ENCODE peak calls at places on chromosomes 3 and 15, in five cellular contexts. One of them, this sample, is unnamed.

GRCh38 chr15:29883126-29883525 is 60.9 kb upstream of the TJP1 start:
- DNase-seq in IMR-90: peak
- DNase-seq in H9: peak
- DNase-seq in mesenchymal stem cell: peak
- DNase-seq in mesendoderm: peak
- DNase-seq in this sample: peak

GRCh38 chr3:126083511-126083912 is 412 bp downstream of the SLC41A3 start:
- DNase-seq in mesenchymal stem cell: peak
- DNase-seq in H9: peak
- DNase-seq in IMR-90: peak
- DNase-seq in mesendoderm: peak
- DNase-seq in this sample: peak

GRCh38 chr3:137217733-137218132 is 259.9 kb downstream of the IL20RB start:
- DNase-seq in mesendoderm: peak
- DNase-seq in H9: peak
- DNase-seq in mesenchymal stem cell: no peak
- DNase-seq in IMR-90: no peak
- DNase-seq in this sample: no peak

GRCh38 chr15:77633134-77633912 is 611 bp upstream of the LINGO1 start:
- DNase-seq in mesendoderm: peak
- DNase-seq in H9: peak
- DNase-seq in IMR-90: peak
- DNase-seq in mesenchymal stem cell: peak
- DNase-seq in this sample: peak

GRCh38 chr15:62958944-62959343 is 83.6 kb upstream of the TPM1 start:
- DNase-seq in IMR-90: no peak
- DNase-seq in mesenchymal stem cell: no peak
- DNase-seq in mesendoderm: no peak
- DNase-seq in H9: no peak
- DNase-seq in this sample: no peak

GRCh38 chr3:38960953-38961622 is 90.7 kb downstream of the SCN11A start:
- DNase-seq in IMR-90: peak
- DNase-seq in mesendoderm: peak
- DNase-seq in mesenchymal stem cell: peak
- DNase-seq in H9: peak
- DNase-seq in this sample: peak

GRCh38 chr3:144770291-144770690 is 798.7 kb downstream of the DIPK2A start:
- DNase-seq in H9: no peak
- DNase-seq in IMR-90: no peak
- DNase-seq in mesendoderm: no peak
- DNase-seq in mesenchymal stem cell: no peak
- DNase-seq in this sample: no peak

GRCh38 chr3:162337630-162338029 is 841.0 kb downstream of the OTOL1 start:
- DNase-seq in H9: no peak
- DNase-seq in IMR-90: peak
- DNase-seq in mesenchymal stem cell: no peak
- DNase-seq in mesendoderm: no peak
- DNase-seq in this sample: no peak

GRCh38 chr3:170865209-170866094 is 4.5 kb downstream of the RPL22L1 start:
- DNase-seq in mesendoderm: peak
- DNase-seq in H9: no peak
- DNase-seq in mesenchymal stem cell: no peak
- DNase-seq in IMR-90: no peak
- DNase-seq in this sample: no peak

GRCh38 chr15:82117296-82117695 is 71.5 kb upstream of the MEX3B start:
- DNase-seq in mesenchymal stem cell: no peak
- DNase-seq in mesendoderm: no peak
- DNase-seq in IMR-90: no peak
- DNase-seq in H9: no peak
- DNase-seq in this sample: no peak

GRCh38 chr15:41971089-41971892 is 1.1 kb downstream of the EHD4 start:
- DNase-seq in mesenchymal stem cell: peak
- DNase-seq in IMR-90: peak
- DNase-seq in H9: peak
- DNase-seq in mesendoderm: peak
- DNase-seq in this sample: peak

GRCh38 chr3:59559721-59560514 is 510.1 kb upstream of the CFAP20DC start:
- DNase-seq in mesenchymal stem cell: peak
- DNase-seq in H9: no peak
- DNase-seq in IMR-90: peak
- DNase-seq in mesendoderm: peak
- DNase-seq in this sample: no peak

GRCh38 chr3:20145874-20146273 is 40.1 kb downstream of the SGO1 start:
- DNase-seq in mesenchymal stem cell: peak
- DNase-seq in H9: no peak
- DNase-seq in mesendoderm: no peak
- DNase-seq in IMR-90: no peak
- DNase-seq in this sample: no peak

GRCh38 chr3:94412966-94413720 is 350.3 kb downstream of the NSUN3 start:
- DNase-seq in IMR-90: no peak
- DNase-seq in mesenchymal stem cell: no peak
- DNase-seq in mesendoderm: peak
- DNase-seq in H9: peak
- DNase-seq in this sample: no peak

GRCh38 chr3:24683511-24684384 is 189.1 kb upstream of the THRB start:
- DNase-seq in IMR-90: peak
- DNase-seq in H9: no peak
- DNase-seq in mesenchymal stem cell: peak
- DNase-seq in mesendoderm: peak
- DNase-seq in this sample: peak

GRCh38 chr3:172038823-172039222 is 555 bp upstream of the FNDC3B start:
- DNase-seq in mesenchymal stem cell: peak
- DNase-seq in mesendoderm: peak
- DNase-seq in IMR-90: peak
- DNase-seq in H9: peak
- DNase-seq in this sample: no peak

GRCh38 chr3:171323934-171324535 is 136.2 kb downstream of the TNIK start:
- DNase-seq in mesendoderm: no peak
- DNase-seq in H9: no peak
- DNase-seq in mesenchymal stem cell: peak
- DNase-seq in IMR-90: peak
- DNase-seq in this sample: no peak

GRCh38 chr15:80694624-80695098 is 449 bp upstream of the ABHD17C start:
- DNase-seq in H9: peak
- DNase-seq in IMR-90: peak
- DNase-seq in mesenchymal stem cell: peak
- DNase-seq in mesendoderm: peak
- DNase-seq in this sample: no peak

GRCh38 chr15:70437089-70437488 is 326.3 kb downstream of the UACA start:
- DNase-seq in IMR-90: no peak
- DNase-seq in mesenchymal stem cell: no peak
- DNase-seq in mesendoderm: no peak
- DNase-seq in H9: no peak
- DNase-seq in this sample: no peak

GRCh38 chr15:65326109-65326508 is 21.6 kb downstream of the RNU5B-1 start:
- DNase-seq in IMR-90: no peak
- DNase-seq in mesenchymal stem cell: no peak
- DNase-seq in H9: peak
- DNase-seq in mesendoderm: peak
- DNase-seq in this sample: no peak

GRCh38 chr3:145087038-145087437 is 1073.9 kb downstream of the PLOD2 start:
- DNase-seq in mesenchymal stem cell: no peak
- DNase-seq in H9: no peak
- DNase-seq in mesendoderm: peak
- DNase-seq in IMR-90: no peak
- DNase-seq in this sample: no peak

GRCh38 chr15:20672469-20672868 is 130.9 kb upstream of the GOLGA6L6 start:
- DNase-seq in mesendoderm: no peak
- DNase-seq in mesenchymal stem cell: no peak
- DNase-seq in IMR-90: no peak
- DNase-seq in H9: no peak
- DNase-seq in this sample: no peak

GRCh38 chr3:160562952-160563351 is 2.4 kb downstream of the KPNA4 start:
- DNase-seq in H9: no peak
- DNase-seq in mesenchymal stem cell: no peak
- DNase-seq in IMR-90: no peak
- DNase-seq in mesendoderm: no peak
- DNase-seq in this sample: no peak

GRCh38 chr3:45210308-45211038 is 15.6 kb downstream of the TMEM158 start:
- DNase-seq in mesendoderm: peak
- DNase-seq in IMR-90: peak
- DNase-seq in mesenchymal stem cell: peak
- DNase-seq in H9: peak
- DNase-seq in this sample: no peak

GRCh38 chr3:79937567-79937966 is 169.8 kb upstream of the ROBO1 start:
- DNase-seq in mesenchymal stem cell: no peak
- DNase-seq in IMR-90: no peak
- DNase-seq in mesendoderm: peak
- DNase-seq in H9: no peak
- DNase-seq in this sample: peak

GRCh38 chr3:178083906-178084823 is 452.1 kb upstream of the KCNMB2 start:
- DNase-seq in mesendoderm: peak
- DNase-seq in mesenchymal stem cell: peak
- DNase-seq in IMR-90: no peak
- DNase-seq in H9: no peak
- DNase-seq in this sample: peak

GRCh38 chr15:76293361-76293760 is 17.9 kb downstream of the ETFA start:
- DNase-seq in IMR-90: peak
- DNase-seq in mesendoderm: no peak
- DNase-seq in mesenchymal stem cell: peak
- DNase-seq in H9: no peak
- DNase-seq in this sample: no peak

GRCh38 chr3:39249453-39250115 is 30.3 kb downstream of the CX3CR1 start:
- DNase-seq in H9: no peak
- DNase-seq in IMR-90: no peak
- DNase-seq in mesenchymal stem cell: no peak
- DNase-seq in mesendoderm: no peak
- DNase-seq in this sample: no peak

GRCh38 chr15:57591237-57591821 is 375 bp upstream of the MYZAP start:
- DNase-seq in H9: no peak
- DNase-seq in mesendoderm: peak
- DNase-seq in mesenchymal stem cell: no peak
- DNase-seq in IMR-90: no peak
- DNase-seq in this sample: no peak

GRCh38 chr15:57589276-57590073 is 2.2 kb upstream of the MYZAP start:
- DNase-seq in H9: no peak
- DNase-seq in mesendoderm: no peak
- DNase-seq in IMR-90: no peak
- DNase-seq in mesenchymal stem cell: no peak
- DNase-seq in this sample: no peak

GRCh38 chr15:57592426-57592825 is 722 bp downstream of the MYZAP start:
- DNase-seq in mesenchymal stem cell: no peak
- DNase-seq in H9: no peak
- DNase-seq in mesendoderm: no peak
- DNase-seq in IMR-90: no peak
- DNase-seq in this sample: no peak

GRCh38 chr15:57592836-57593420 is 1.2 kb downstream of the MYZAP start:
- DNase-seq in H9: no peak
- DNase-seq in IMR-90: no peak
- DNase-seq in mesendoderm: no peak
- DNase-seq in mesenchymal stem cell: no peak
- DNase-seq in this sample: no peak

GRCh38 chr15:57591822-57592367 is at the start of gene MYZAP:
- DNase-seq in H9: peak
- DNase-seq in mesenchymal stem cell: peak
- DNase-seq in IMR-90: no peak
- DNase-seq in mesendoderm: peak
- DNase-seq in this sample: peak
- H3K18ac ChIP-seq in H9: no peak
- H3K18ac ChIP-seq in mesenchymal stem cell: no peak
- H3K18ac ChIP-seq in IMR-90: no peak
- H3K18ac ChIP-seq in mesendoderm: no peak
- H3K18ac ChIP-seq in this sample: peak

DNA sequence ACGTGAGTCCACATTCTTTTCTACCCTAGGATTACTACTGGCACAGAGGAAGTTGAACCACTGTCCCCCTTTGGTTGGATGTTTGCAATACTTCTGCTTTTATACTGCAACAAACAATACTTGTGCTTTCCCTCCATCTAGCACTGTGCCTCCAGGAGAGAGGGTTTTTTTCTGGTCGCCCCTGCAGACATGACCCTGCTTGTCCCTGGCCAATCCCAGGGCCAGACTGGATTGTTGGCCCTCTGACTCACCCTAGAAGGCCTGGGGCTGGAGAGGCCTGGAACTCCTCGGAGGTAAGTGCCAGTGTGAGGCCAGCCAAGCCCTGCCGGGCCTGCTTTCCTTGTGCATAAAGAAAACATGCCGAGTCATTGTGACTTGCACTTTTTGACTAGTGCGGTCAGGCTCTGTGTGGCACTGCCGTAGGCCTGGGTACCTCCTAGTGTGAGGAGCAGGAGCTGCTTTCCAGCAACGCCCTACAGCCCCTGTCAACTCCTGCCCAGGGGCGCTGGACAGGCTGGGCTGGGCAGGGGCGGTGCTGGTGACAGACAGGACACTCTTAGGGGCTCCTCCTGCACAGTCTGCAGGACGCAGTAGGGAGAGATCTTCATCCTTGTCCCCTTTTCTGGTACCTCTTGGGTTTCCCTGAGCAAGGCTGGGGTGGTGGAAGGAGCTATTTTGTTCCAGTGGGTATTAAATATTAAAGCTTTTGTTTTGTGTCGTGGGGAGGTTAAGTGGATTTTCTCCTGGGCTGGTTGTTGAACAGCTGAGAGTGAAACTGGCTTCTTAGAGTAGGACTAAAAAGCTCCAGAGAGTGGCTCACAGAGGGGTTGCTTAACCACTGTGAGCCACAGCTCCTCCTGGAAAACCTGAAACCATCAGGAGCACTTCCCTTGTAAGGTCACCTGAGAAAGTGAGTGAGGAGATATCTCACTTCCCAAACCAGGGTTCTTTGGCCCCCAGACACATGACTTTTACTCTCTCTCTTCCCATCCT is 14.4 kb upstream of the TKT start:
- DNase-seq in mesendoderm: peak
- DNase-seq in IMR-90: peak
- DNase-seq in mesenchymal stem cell: peak
- DNase-seq in H9: peak
- DNase-seq in this sample: peak
- H3K18ac ChIP-seq in mesendoderm: peak
- H3K18ac ChIP-seq in IMR-90: peak
- H3K18ac ChIP-seq in mesenchymal stem cell: peak
- H3K18ac ChIP-seq in H9: peak
- H3K18ac ChIP-seq in this sample: peak

DNA sequence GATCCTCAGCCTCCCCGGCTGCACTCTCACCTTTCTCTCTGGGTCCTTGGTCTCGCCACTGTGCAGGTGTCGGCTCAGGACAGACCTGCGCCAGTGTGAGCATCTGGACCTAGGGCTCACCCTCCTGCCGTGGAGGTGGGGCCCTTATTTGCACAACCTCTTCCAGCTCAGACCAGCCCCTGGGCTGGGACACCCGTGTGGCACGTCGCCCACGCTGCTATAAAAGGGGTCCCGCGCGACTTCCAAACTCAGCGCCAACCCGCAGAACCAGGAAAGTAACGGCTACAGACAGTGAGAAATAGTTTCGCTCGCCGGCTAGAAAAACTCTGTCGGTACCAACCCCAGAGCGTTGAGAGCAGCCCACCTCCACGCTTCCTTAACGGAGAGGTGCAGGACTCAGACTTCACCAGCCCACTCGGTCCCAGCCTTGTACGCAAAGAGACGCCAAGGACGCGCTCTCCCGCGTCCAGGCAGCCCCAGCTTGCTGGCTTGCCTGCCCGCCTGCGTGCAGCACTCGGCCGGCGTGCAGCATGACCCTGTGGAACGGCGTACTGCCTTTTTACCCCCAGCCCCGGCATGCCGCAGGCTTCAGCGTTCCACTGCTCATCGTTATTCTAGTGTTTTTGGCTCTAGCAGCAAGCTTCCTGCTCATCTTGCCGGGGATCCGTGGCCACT is at the start of the genes DUOX2 and DUOXA2:
- DNase-seq in IMR-90: no peak
- DNase-seq in mesenchymal stem cell: no peak
- DNase-seq in H9: no peak
- DNase-seq in mesendoderm: no peak
- DNase-seq in this sample: no peak
- H3K18ac ChIP-seq in IMR-90: no peak
- H3K18ac ChIP-seq in mesenchymal stem cell: no peak
- H3K18ac ChIP-seq in H9: no peak
- H3K18ac ChIP-seq in mesendoderm: no peak
- H3K18ac ChIP-seq in this sample: peak

GRCh38 chr3:128497305-128498126 is 4.5 kb upstream of the GATA2 start:
- DNase-seq in mesenchymal stem cell: peak
- DNase-seq in IMR-90: no peak
- DNase-seq in H9: peak
- DNase-seq in mesendoderm: peak
- DNase-seq in this sample: no peak
- H3K18ac ChIP-seq in mesenchymal stem cell: no peak
- H3K18ac ChIP-seq in IMR-90: no peak
- H3K18ac ChIP-seq in H9: no peak
- H3K18ac ChIP-seq in mesendoderm: no peak
- H3K18ac ChIP-seq in this sample: peak